ENCODE peak calls at places on chromosomes 11 and 22, in nine cellular contexts. J, N, I, K, Z, H, P, O and G are unnamed samples.

GRCh38 chr11:87097582-87097981 is 59.8 kb downstream of the TMEM135 start:
- DNase-seq in H (peak; percentile 9), N (peak; percentile 69), J (peak; percentile 2), Z (peak; percentile 51), I (no peak), K (no peak), P (peak; percentile 57), O (peak; percentile 1), G (peak; percentile 31)

GRCh38 chr22:45516163-45516562 is 13.5 kb downstream of the FBLN1 start:
- DNase-seq in K (no peak), Z (no peak), O (no peak), H (no peak), N (peak; percentile 73), I (no peak), J (no peak), P (no peak), G (no peak)

GRCh38 chr22:19719055-19719482 is 4.3 kb upstream of the GP1BB start:
- DNase-seq in P (no peak), J (no peak), H (no peak), K (no peak), I (no peak), Z (no peak), O (no peak), N (no peak), G (no peak)

GRCh38 chr11:130216221-130216550 is 56.6 kb downstream of the ST14 start:
- DNase-seq in P (peak; percentile 17), J (no peak), O (no peak), K (no peak), H (no peak), I (no peak), N (no peak), Z (no peak), G (no peak)

GRCh38 chr11:61709572-61709971 is 29.4 kb downstream of the DAGLA start:
- DNase-seq in O (no peak), Z (no peak), P (no peak), K (no peak), H (no peak), J (no peak), N (no peak), I (no peak), G (peak; percentile 26)

GRCh38 chr11:68480855-68481510 is 20.4 kb downstream of the PPP6R3 start:
- DNase-seq in K (no peak), H (no peak), Z (no peak), P (no peak), J (no peak), N (no peak), I (no peak), O (no peak), G (no peak)

GRCh38 chr11:61129608-61130523 is 27.6 kb downstream of the CD5 start:
- DNase-seq in N (peak; percentile 96), J (no peak), O (peak; percentile 86), P (peak; percentile 94), K (no peak), H (peak; percentile 83), Z (peak; percentile 98), I (peak; percentile 78), G (peak; percentile 86)

GRCh38 chr22:32558681-32559355 is 84.2 kb downstream of the FBXO7 start:
- DNase-seq in P (peak; percentile 46), K (no peak), Z (no peak), J (no peak), N (no peak), H (no peak), I (no peak), O (peak; percentile 87), G (peak; percentile 14)

GRCh38 chr22:40193429-40194421 is 16.0 kb downstream of the TNRC6B start:
- DNase-seq in K (no peak), O (no peak), N (no peak), J (no peak), I (no peak), Z (peak; percentile 79), P (no peak), H (no peak), G (peak; percentile 20)

GRCh38 chr11:117907276-117908110 is 21.7 kb downstream of the TMPRSS13 start:
- DNase-seq in N (peak; percentile 74), P (peak; percentile 68), K (no peak), O (peak; percentile 93), I (peak; percentile 35), Z (peak; percentile 92), H (peak; percentile 43), J (peak; percentile 76), G (peak; percentile 38)

GRCh38 chr11:63017306-63017974 is 1.8 kb upstream of the SLC22A8 start:
- DNase-seq in O (peak; percentile 49), J (no peak), I (no peak), H (no peak), P (peak; percentile 40), N (peak; percentile 89), K (no peak), Z (peak; percentile 62), G (no peak)

GRCh38 chr11:46367244-46367915 is 14.1 kb upstream of the MDK start:
- DNase-seq in P (peak; percentile 78), J (peak; percentile 75), K (peak; percentile 74), N (peak; percentile 87), Z (peak; percentile 76), I (peak; percentile 56), O (peak; percentile 54), H (peak; percentile 61), G (peak; percentile 40)

GRCh38 chr22:39266398-39267030 is 21.7 kb upstream of the PDGFB start:
- DNase-seq in P (no peak), Z (no peak), J (peak; percentile 44), H (no peak), N (no peak), O (no peak), K (no peak), I (no peak), G (no peak)

GRCh38 chr11:48050304-48050703 is 69.9 kb downstream of the PTPRJ start:
- DNase-seq in J (no peak), K (no peak), I (no peak), P (no peak), Z (no peak), O (no peak), N (no peak), H (no peak), G (no peak)

GRCh38 chr11:10617551-10617950 is 49.1 kb upstream of the LYVE1 start:
- DNase-seq in K (no peak), J (no peak), N (no peak), O (no peak), H (no peak), P (no peak), I (no peak), Z (no peak), G (no peak)